ENCODE peak calls at places on chromosomes 5 and 9, in seven cellular contexts. Q is PC-3, I is fibroblast of lung, N is psoas muscle, Z is cardiac muscle cell, X is left ventricle myocardium inferior, D is stomach. L is an unnamed sample. For H3K4me1, the result is how much of the 10 kb centered on the place peaks cover.

GRCh38 chr9:123120131-123120530 is 86.7 kb downstream of the GPR21 start:
- DNase-seq in Q (no peak), I (no peak), N (no peak), Z (no peak), X (no peak), D (no peak), L (no peak)

GRCh38 chr5:169805527-169805934 is 168.5 kb downstream of the DOCK2 start:
- DNase-seq in Q (no peak), I (no peak), N (no peak), Z (peak), X (no peak), D (no peak), L (peak)

GRCh38 chr5:18800293-18801025 is 1166.2 kb downstream of the TAF11L14 start:
- DNase-seq in Q (no peak), I (no peak), N (no peak), Z (no peak), X (no peak), D (no peak), L (no peak)

GRCh38 chr9:82252116-82252515 is 263.5 kb downstream of the SPATA31D1 start:
- DNase-seq in Q (no peak), I (no peak), N (no peak), Z (peak), X (no peak), D (no peak), L (no peak)

GRCh38 chr5:142376001-142376400 is 51.2 kb upstream of the SPRY4 start:
- DNase-seq in Q (no peak), I (no peak), N (no peak), Z (no peak), X (no peak), D (no peak), L (no peak)

GRCh38 chr5:23433534-23434306 is 73.7 kb upstream of the PRDM9 start:
- DNase-seq in Q (no peak), I (no peak), N (no peak), Z (no peak), X (no peak), D (no peak), L (no peak)

GRCh38 chr9:121107881-121108280 is 33.1 kb downstream of the CNTRL start:
- DNase-seq in Q (no peak), I (no peak), N (no peak), Z (peak), X (no peak), D (no peak), L (no peak)

GRCh38 chr5:59661939-59662615 is 231.4 kb downstream of the PDE4D start:
- DNase-seq in Q (no peak), I (peak), N (no peak), Z (peak), X (no peak), D (no peak), L (no peak)

GRCh38 chr9:5186416-5187169 is 1.2 kb upstream of the INSL6 start:
- DNase-seq in Q (peak), I (peak), N (no peak), Z (peak), X (no peak), D (peak), L (no peak)

GRCh38 chr5:65721050-65721774 is 697 bp downstream of the SGTB start:
- DNase-seq in Q (peak), I (peak), N (peak), Z (peak), X (peak), D (peak), L (peak)

GRCh38 chr5:54676466-54676865 is 158.9 kb downstream of the SNX18 start:
- DNase-seq in Q (no peak), I (no peak), N (no peak), Z (no peak), X (no peak), D (no peak), L (no peak)

GRCh38 chr5:33257807-33258491 is 182.8 kb upstream of the TARS1 start:
- DNase-seq in Q (peak), I (peak), N (no peak), Z (peak), X (no peak), D (no peak), L (no peak)

GRCh38 chr5:82894754-82895153 is 182.4 kb downstream of the TMEM167A start:
- DNase-seq in Q (no peak), I (no peak), N (no peak), Z (peak), X (no peak), D (no peak), L (no peak)

GRCh38 chr5:77993141-77993540 is 217.0 kb upstream of the TBCA start:
- DNase-seq in Q (no peak), I (no peak), N (no peak), Z (no peak), X (no peak), D (no peak), L (no peak)

GRCh38 chr9:106284300-106284699 is 578.7 kb upstream of the ZNF462 start:
- DNase-seq in Q (peak), I (no peak), N (no peak), Z (no peak), X (no peak), D (no peak), L (no peak)

GRCh38 chr9:133066181-133066983 is 4.6 kb downstream of the CEL start:
- DNase-seq in Q (no peak), I (no peak), N (no peak), Z (no peak), X (no peak), D (no peak), L (no peak)

GRCh38 chr9:109440117-109440515 is 58.0 kb downstream of the PTPN3 start:
- DNase-seq in Q (no peak), I (no peak), N (no peak), Z (no peak), X (no peak), D (no peak), L (peak)

GRCh38 chr5:52989781-52990530 is 804 bp downstream of the ITGA2 start:
- DNase-seq in Q (peak), I (peak), N (peak), Z (peak), X (peak), D (peak), L (peak)

GRCh38 chr5:31894131-31894530 is 255.2 kb downstream of the PDZD2 start:
- DNase-seq in Q (no peak), I (no peak), N (no peak), Z (no peak), X (no peak), D (no peak), L (no peak)

GRCh38 chr9:33225319-33226152 is 14.4 kb upstream of the SPINK4 start:
- DNase-seq in Q (peak), I (peak), N (no peak), Z (peak), X (no peak), D (peak), L (peak)

GRCh38 chr5:180126716-180127681 is 55.4 kb upstream of the RNF130 start:
- DNase-seq in Q (peak), I (no peak), N (no peak), Z (peak), X (no peak), D (peak), L (no peak)

GRCh38 chr5:72508241-72509170 is 1.3 kb upstream of the ZNF366 start:
- DNase-seq in Q (no peak), I (no peak), N (no peak), Z (no peak), X (no peak), D (no peak), L (no peak)

GRCh38 chr9:36448017-36448416 is 47.9 kb upstream of the RNF38 start:
- DNase-seq in Q (no peak), I (no peak), N (no peak), Z (no peak), X (no peak), D (no peak), L (no peak)

GRCh38 chr5:142540774-142541466 is 145.0 kb downstream of the FGF1 start:
- DNase-seq in Q (no peak), I (peak), N (peak), Z (peak), X (peak), D (no peak), L (no peak)

GRCh38 chr9:35789541-35789940 is 1.9 kb upstream of the NPR2 start:
- DNase-seq in Q (no peak), I (no peak), N (no peak), Z (no peak), X (no peak), D (no peak), L (no peak)

GRCh38 chr5:137218896-137219295 is 280.2 kb downstream of the SPOCK1 start:
- DNase-seq in Q (peak), I (no peak), N (no peak), Z (no peak), X (no peak), D (no peak), L (no peak)

GRCh38 chr5:406041-406440 is 36.9 kb upstream of the EXOC3 start:
- DNase-seq in Q (no peak), I (no peak), N (no peak), Z (no peak), X (no peak), D (no peak), L (no peak)

GRCh38 chr5:141618030-141618803 is 583 bp downstream of the DIAPH1 start:
- DNase-seq in Q (peak), I (no peak), N (peak), Z (peak), X (no peak), D (peak), L (no peak)

GRCh38 chr9:87595605-87596004 is 97.9 kb downstream of the DAPK1 start:
- DNase-seq in Q (no peak), I (no peak), N (no peak), Z (no peak), X (no peak), D (peak), L (no peak)

GRCh38 chr9:105320568-105320967 is 76.1 kb downstream of the SLC44A1 start:
- DNase-seq in Q (no peak), I (no peak), N (no peak), Z (no peak), X (no peak), D (no peak), L (no peak)

GRCh38 chr9:88748566-88749238 is 213.7 kb downstream of the NXNL2 start:
- DNase-seq in Q (no peak), I (peak), N (peak), Z (peak), X (peak), D (no peak), L (no peak)

GRCh38 chr9:88746744-88747398 is 211.9 kb downstream of the NXNL2 start:
- DNase-seq in Q (no peak), I (no peak), N (no peak), Z (no peak), X (no peak), D (no peak), L (no peak)

GRCh38 chr9:88747768-88748167 is 212.8 kb downstream of the NXNL2 start:
- DNase-seq in Q (peak), I (peak), N (no peak), Z (peak), X (peak), D (no peak), L (no peak)

GRCh38 chr9:88745281-88746001 is 210.5 kb downstream of the NXNL2 start:
- DNase-seq in Q (no peak), I (peak), N (no peak), Z (peak), X (no peak), D (no peak), L (no peak)

GRCh38 chr9:88746029-88746743 is 211.2 kb downstream of the NXNL2 start:
- DNase-seq in Q (peak), I (peak), N (peak), Z (peak), X (peak), D (no peak), L (no peak)
- H3K4me1 ChIP-seq in Q (under half), I (under half), N (under half), Z (under half), X (under half), D (under half), L (under half)

DNA sequence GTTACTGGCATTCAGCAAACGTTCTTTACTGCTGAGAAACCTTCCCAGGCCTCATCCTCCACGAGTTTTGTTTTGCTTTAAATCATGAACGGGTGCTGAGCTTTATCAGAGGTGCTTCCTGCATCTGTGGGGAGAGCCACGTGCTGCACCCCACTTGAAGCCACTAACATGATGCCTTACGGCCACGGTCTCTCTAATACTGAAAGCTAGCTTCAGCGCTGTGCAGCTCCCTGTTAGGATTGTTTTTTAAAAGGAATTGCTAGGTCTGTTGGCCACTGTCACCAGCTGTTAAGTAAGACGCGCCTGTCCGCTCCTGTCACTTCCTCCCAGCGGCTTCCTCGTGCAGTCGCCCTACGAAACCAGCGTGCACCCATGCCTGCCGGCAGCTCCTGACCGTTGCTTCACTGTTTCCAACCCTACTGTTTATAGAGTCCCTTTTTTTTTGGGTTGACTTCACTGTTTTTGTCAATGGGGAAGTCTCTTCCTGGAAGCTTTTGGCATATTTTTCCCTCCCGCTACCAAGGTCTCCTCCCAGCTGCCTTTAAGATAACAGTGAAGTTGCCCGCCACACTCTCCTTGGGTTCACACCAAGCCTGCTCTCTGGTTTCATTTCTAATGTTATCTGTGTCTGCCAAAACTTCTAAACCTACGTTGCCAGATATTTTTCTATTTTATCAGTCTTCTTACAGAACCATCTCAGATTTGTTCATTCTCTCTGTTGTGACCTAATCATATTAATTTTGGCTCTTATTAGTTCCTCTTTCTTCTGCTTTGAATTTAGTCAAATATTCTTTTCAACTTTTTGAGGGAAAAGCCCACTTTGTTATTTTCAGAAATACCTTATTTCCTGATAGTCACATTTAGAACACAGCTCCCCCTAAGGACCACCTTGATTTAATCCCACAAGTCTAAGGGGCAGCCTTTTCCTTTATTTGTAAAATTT is 20.2 kb downstream of the LPCAT1 start:
- DNase-seq in Q (no peak), I (peak), N (peak), Z (peak), X (peak), D (peak), L (no peak)
- H3K4me1 ChIP-seq in Q (under half), I (under half), N (under half), Z (under half), X (under half), D (half or more), L (under half)

DNA sequence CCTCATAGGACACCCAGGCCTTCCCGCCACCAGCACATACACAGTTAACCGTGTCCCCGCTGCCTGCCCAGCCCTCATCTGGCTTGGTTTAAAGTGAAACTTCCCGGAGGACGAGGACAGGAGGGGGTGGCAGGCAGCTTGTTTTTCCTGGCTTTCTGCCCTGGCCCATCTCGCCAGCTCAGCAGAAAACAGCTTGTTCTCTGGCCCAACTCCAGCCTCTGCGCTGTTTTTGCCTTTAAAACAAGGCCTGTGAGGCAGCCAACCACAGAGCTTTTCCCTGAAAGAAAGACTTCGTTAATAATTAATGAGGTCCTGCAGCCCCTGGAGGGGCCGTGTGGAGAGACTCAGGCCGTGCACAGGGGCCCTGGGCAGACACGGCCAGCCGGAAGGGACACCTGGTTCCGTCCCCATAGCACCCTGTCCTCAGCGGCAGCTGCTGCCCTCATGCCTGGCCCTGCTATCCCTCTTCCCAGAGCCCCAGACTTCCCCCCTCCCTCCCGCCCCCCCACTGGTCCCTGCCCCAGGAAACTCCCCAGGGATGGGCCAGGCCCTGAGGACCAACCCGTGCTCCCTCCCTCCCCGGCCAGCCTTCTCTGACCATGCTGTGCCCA is 108.7 kb downstream of the RXRA start:
- DNase-seq in Q (peak), I (peak), N (peak), Z (peak), X (peak), D (peak), L (no peak)
- H3K4me1 ChIP-seq in Q (under half), I (under half), N (half or more), Z (under half), X (half or more), D (half or more), L (under half)

DNA sequence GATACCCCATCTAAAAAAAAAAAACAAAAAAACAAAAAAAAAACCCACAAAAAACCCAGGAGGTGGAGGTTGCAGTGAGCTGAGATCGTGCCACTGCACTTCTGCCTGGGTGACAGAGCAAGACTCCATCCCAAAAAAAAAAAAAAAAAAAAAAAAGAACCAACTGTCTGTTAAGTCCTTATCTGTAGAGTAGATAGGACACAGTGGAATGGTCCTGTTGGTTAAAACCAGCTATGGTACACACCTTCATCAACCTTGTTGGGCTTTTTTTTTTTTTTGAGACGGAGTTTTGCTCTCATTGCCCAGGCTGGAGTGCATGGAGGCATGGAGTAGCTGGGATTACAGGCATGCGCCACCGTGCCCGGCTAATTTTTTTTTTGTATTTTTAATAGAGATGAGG is 12.2 kb downstream of the SLC25A25 start:
- DNase-seq in Q (no peak), I (no peak), N (no peak), Z (no peak), X (no peak), D (no peak), L (no peak)
- H3K4me1 ChIP-seq in Q (under half), I (under half), N (under half), Z (under half), X (half or more), D (half or more), L (under half)

GRCh38 chr5:135425641-135426040 is 21.5 kb downstream of the DCANP1 start:
- DNase-seq in Q (no peak), I (no peak), N (no peak), Z (no peak), X (no peak), D (no peak), L (no peak)
- H3K4me1 ChIP-seq in Q (under half), I (under half), N (under half), Z (under half), X (under half), D (under half), L (under half)

DNA sequence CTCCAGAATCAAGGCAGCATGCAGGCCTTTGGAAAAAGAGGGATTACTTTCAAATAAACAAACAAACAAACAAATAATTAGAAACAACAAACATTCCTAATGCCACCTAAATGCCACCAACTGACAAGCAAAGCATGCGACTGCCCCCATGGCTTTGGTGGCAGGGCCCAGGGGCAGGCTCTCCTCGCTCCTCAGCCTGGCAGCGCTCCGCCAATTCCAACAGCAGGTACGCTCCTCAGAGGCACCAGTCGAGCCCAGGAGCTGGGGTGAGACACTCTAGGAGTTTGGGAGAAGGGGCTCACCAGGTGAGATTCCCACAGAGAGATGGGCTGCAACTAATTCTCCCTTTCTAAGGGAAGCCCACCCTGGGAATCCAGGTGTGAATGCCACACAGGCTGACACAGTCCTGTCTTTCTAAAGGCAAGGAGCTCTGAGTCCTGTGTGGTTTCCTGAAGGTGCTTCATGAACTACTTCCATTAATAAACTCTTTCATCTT is 27.8 kb downstream of the CSF2 start:
- DNase-seq in Q (no peak), I (no peak), N (no peak), Z (no peak), X (no peak), D (no peak), L (no peak)
- H3K4me1 ChIP-seq in Q (under half), I (under half), N (under half), Z (under half), X (under half), D (under half), L (half or more)

GRCh38 chr9:70258692-70259511 is at the start of gene SMC5:
- DNase-seq in Q (peak), I (peak), N (peak), Z (peak), X (peak), D (peak), L (peak)
- H3K4me1 ChIP-seq in Q (half or more), I (under half), N (half or more), Z (under half), X (half or more), D (half or more), L (under half)

DNA sequence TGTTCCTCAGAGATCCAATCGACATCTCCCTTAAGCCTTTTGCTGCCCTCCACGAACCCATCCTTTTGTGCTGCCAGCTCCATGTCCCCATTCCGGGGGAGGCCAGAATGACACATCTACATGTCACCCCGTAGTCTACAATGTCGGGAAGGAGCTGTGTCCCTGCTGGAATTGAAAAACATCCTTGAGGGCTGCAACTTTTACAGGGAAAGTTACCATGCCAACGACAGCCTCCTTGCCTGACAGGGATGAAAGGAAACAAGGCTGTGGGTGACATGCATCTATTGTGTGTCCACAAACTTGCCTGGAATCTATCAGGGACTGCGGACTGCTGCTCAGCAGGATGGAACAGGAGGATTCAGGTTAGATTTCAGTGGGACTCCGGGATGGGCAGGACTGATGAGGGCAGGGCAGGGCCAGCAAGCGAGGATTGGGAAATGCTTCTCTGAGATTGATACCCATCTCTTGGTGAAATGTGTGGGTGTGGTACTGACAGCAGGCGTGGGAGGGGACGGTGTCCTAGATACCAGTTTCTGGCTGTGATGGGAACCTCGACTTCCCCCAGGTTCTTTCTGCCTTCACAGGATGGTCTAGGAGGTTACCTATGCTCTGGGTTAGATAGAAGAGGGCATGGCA is 25.5 kb downstream of the EGR1 start:
- DNase-seq in Q (no peak), I (no peak), N (no peak), Z (no peak), X (no peak), D (no peak), L (no peak)
- H3K4me1 ChIP-seq in Q (under half), I (under half), N (under half), Z (under half), X (under half), D (under half), L (under half)

L was measured in naive thymus-derived CD4-positive, alpha-beta T cell.